ENCODE peak calls at places on chromosomes 16 and 17, in nine cellular contexts. O is CD8-positive, alpha-beta memory T cell; D is MCF 10A; M is RPMI7951; W is right cardiac atrium; Q is ascending aorta; X is stimulated activated CD8-positive, alpha-beta memory T cell treated with anti-CD3 and anti-CD28 coated beads, Interleukin-4, amount 100 ng/mL, for 4 hours; I is renal cortical epithelial cell; B is AG04449. Z is an unnamed sample.

GRCh38 chr17:77320501-77321256 is 179.9 kb downstream of the SEC14L1 start:
- DNase-seq in I (no peak), W (peak), O (no peak), X (no peak), B (no peak), M (peak), D (peak), Q (no peak), Z (peak)

GRCh38 chr16:55499951-55500350 is 8.9 kb upstream of the LPCAT2 start:
- DNase-seq in O (no peak), Q (no peak), X (no peak), M (peak), I (peak), B (peak), W (no peak), D (peak), Z (peak)

GRCh38 chr17:47611372-47612350 is 38.1 kb upstream of the KPNB1 start:
- DNase-seq in M (no peak), X (no peak), D (no peak), I (peak), Q (no peak), O (no peak), B (no peak), W (no peak), Z (peak)

GRCh38 chr17:62965149-62965648 is 836 bp upstream of the TANC2 start:
- DNase-seq in W (no peak), I (no peak), O (peak), B (no peak), D (no peak), M (no peak), X (peak), Q (no peak), Z (no peak)

GRCh38 chr16:47492428-47493357 is 31.6 kb downstream of the PHKB start:
- DNase-seq in I (no peak), D (no peak), W (peak), M (no peak), Q (peak), X (no peak), B (no peak), O (no peak), Z (peak)

GRCh38 chr16:88454315-88455057 is 1.4 kb downstream of the ZFPM1 start:
- DNase-seq in D (no peak), M (peak), O (peak), I (no peak), W (no peak), Q (no peak), X (no peak), B (no peak), Z (peak)

GRCh38 chr17:50267074-50267841 is 7.0 kb upstream of the TMEM92 start:
- DNase-seq in W (no peak), X (no peak), I (no peak), Q (no peak), O (no peak), B (no peak), M (peak), D (no peak), Z (no peak)

GRCh38 chr16:55528974-55529373 is 20.1 kb downstream of the LPCAT2 start:
- DNase-seq in W (no peak), Q (no peak), D (no peak), X (no peak), I (no peak), M (no peak), O (no peak), B (no peak), Z (no peak)

GRCh38 chr16:15502041-15502725 is 67.8 kb downstream of the BMERB1 start:
- DNase-seq in I (peak), X (no peak), Q (no peak), O (no peak), M (peak), W (no peak), B (peak), D (peak), Z (peak)

GRCh38 chr16:24036614-24037013 is 200.8 kb downstream of the PRKCB start:
- DNase-seq in M (peak), B (no peak), X (no peak), Q (no peak), O (no peak), W (no peak), D (peak), I (peak), Z (peak)

GRCh38 chr17:3598078-3598477 is 11.1 kb downstream of the TRPV1 start:
- DNase-seq in X (no peak), W (no peak), B (no peak), I (no peak), Q (no peak), O (no peak), D (no peak), M (no peak), Z (no peak)

GRCh38 chr17:57584050-57584551 is 161.0 kb downstream of the CCDC182 start:
- DNase-seq in B (no peak), W (peak), Q (no peak), I (no peak), X (no peak), M (no peak), D (no peak), O (no peak), Z (no peak)

GRCh38 chr17:64781394-64781793 is 119.3 kb upstream of the SMURF2 start:
- DNase-seq in M (peak), O (peak), D (peak), I (no peak), W (peak), X (no peak), Q (no peak), B (no peak), Z (no peak)

GRCh38 chr16:8665529-8665928 is 8.9 kb upstream of the ABAT start:
- DNase-seq in O (no peak), Q (no peak), I (no peak), W (no peak), X (no peak), D (no peak), M (no peak), B (no peak), Z (no peak)